ENCODE peak calls at places on chromosomes 5 and 9, in five cellular contexts. N is WTC11, Q is HepG2, Y is HCT116, R is A549. M is an unnamed sample.
A peak's percentile ranks its signal among the peaks of the same experiment; 100 is the strongest.

GRCh38 chr5:149831492-149831891 is 101.4 kb downstream of the PPARGC1B start:
- DNase-seq in N (no peak), Q (no peak), Y (no peak), R (peak; percentile 41), M (no peak)

GRCh38 chr5:181044093-181044599 is 4.1 kb downstream of the BTNL9 start:
- DNase-seq in N (no peak), Q (no peak), Y (no peak), R (no peak), M (no peak)

GRCh38 chr9:99039388-99040182 is 65.3 kb upstream of the TGFBR1 start:
- DNase-seq in N (no peak), Q (no peak), Y (no peak), R (no peak), M (no peak)

GRCh38 chr9:95065224-95065623 is 252.3 kb downstream of the FANCC start:
- DNase-seq in N (no peak), Q (no peak), Y (no peak), R (no peak), M (no peak)

GRCh38 chr5:54902817-54903473 is 82.4 kb downstream of the ESM1 start:
- DNase-seq in N (no peak), Q (no peak), Y (no peak), R (no peak), M (no peak)

GRCh38 chr9:99588299-99588698 is 233.4 kb upstream of the NR4A3 start:
- DNase-seq in N (no peak), Q (no peak), Y (no peak), R (no peak), M (no peak)

GRCh38 chr5:68540798-68541590 is 325.4 kb downstream of the PIK3R1 start:
- DNase-seq in N (peak; percentile 25), Q (no peak), Y (no peak), R (no peak), M (no peak)

GRCh38 chr5:121108725-121109124 is 644.6 kb downstream of the PRR16 start:
- DNase-seq in N (peak; percentile 77), Q (no peak), Y (no peak), R (no peak), M (no peak)

GRCh38 chr9:2228132-2228531 is 213.0 kb downstream of the SMARCA2 start:
- DNase-seq in N (peak; percentile 80), Q (no peak), Y (no peak), R (no peak), M (peak; percentile 44)

GRCh38 chr5:107979272-107979671 is 308.5 kb upstream of the EFNA5 start:
- DNase-seq in N (no peak), Q (no peak), Y (no peak), R (no peak), M (no peak)
- TF ChIP-seq MAX in N (no peak), Q (no peak), Y (no peak), R (no peak), M (no peak)

GRCh38 chr9:81361311-81361710 is 328.0 kb downstream of the TLE1 start:
- DNase-seq in N (no peak), Q (no peak), Y (no peak), R (no peak), M (no peak)

GRCh38 chr9:81369136-81369535 is 320.2 kb downstream of the TLE1 start:
- DNase-seq in N (no peak), Q (no peak), Y (no peak), R (no peak), M (no peak)

DNA sequence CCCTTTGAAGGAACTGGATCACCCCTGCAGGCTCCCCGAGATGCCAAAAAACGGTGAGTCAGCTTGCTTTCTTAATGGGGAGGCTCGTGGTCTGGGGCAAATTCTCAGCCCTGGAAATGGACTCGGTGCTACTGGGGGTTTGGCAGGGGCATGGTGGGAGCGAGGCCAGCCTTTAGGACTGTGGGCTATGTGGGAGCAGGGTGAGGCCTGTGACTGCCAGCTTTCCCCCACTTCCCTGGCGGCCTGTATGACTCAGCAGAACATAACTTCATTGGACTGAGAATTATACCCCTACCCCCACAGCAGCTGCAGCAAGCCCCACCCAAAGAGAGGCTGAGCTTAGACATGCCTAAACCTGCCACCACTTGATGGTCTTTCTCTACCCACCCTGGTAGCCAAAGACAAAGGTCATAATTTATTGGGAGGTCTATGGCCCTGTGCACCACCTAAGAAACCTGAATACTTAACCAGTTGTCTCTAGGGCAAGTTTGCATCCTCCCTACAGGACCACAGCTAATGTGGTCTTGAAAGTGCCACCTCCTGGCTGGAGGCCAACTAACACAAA is 325.3 kb downstream of the TLE1 start:
- DNase-seq in N (no peak), Q (no peak), Y (no peak), R (no peak), M (no peak)
- TF ChIP-seq MAX in N (no peak), Q (no peak), Y (no peak), R (no peak), M (no peak)

DNA sequence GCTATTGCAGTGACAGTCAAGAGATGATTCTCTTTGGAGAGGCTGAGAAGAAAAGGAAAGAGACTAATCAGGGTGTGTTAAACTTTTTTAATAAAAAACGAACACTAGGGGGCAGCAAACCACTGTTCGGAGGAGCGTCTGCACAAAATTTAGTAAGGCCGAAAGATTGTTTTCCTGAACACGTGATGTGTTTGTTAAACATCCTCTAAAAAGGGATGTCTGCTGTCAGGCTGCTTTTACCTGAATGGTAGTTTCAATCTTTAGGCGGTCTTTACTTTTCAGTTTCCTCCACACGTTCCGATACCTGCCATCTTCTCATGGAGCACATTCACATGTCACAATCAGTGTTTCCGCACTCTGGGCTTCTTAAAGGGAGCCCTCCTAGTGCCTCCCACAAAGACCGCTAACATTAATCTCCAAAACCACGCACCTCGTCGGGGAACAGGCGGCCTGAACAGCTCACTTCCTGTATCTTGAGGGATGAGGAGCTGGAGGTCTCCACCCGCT is 125.2 kb downstream of the GPBP1 start:
- DNase-seq in N (peak; percentile 12), Q (peak; percentile 46), Y (peak; percentile 79), R (peak; percentile 35), M (no peak)
- TF ChIP-seq MAX in N (no peak), Q (no peak), Y (peak; percentile 40), R (peak; percentile 35), M (no peak)

GRCh38 chr5:39427225-39427624 is 2.4 kb upstream of the DAB2 start:
- DNase-seq in N (no peak), Q (no peak), Y (no peak), R (no peak), M (no peak)
- TF ChIP-seq MAX in N (no peak), Q (no peak), Y (no peak), R (no peak), M (no peak)

DNA sequence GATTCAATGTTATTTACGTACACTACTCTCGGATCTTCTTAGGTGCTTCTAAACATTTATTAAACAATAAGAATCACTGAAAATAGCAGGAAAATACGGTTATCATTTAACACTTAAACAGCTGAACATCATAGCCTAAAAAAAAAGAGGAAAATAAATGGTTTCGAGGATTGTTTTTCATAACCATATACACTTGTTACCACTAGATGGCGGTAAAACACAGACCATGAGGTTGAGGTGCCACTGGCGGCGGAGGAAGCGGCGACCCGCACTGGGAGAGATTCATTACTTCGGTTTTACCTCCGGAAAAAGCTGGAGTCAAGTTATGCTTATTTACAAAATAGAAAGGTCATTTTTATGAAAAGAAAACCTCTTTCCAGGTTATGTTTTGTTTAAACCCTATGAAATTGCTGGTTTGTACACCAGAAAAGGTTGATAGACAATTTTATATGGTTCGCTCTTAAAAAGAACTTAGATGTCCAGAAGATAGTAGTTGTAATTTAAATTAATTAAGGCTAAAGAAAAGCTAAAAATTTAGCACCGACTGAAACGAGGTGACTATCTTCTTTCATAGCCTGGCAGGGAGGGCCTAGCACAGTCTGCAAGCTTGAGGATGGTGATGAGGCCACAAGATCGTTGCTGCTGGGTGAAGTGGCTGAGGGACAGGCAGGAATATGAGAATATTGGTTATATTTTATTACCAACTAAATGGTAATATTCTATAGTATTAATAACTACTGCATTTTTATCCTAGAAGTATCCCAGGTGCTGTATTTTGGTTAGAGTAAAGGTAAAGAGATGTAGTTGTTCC is 605.7 kb downstream of the RAB3C start:
- DNase-seq in N (peak; percentile 63), Q (peak; percentile 58), Y (peak; percentile 46), R (peak; percentile 37), M (peak; percentile 25)
- TF ChIP-seq MAX in N (no peak), Q (no peak), Y (no peak), R (no peak), M (no peak)

GRCh38 chr9:14251146-14252071 is 62.5 kb downstream of the NFIB start:
- DNase-seq in N (peak; percentile 27), Q (peak; percentile 50), Y (peak; percentile 7), R (peak; percentile 25), M (no peak)
- TF ChIP-seq MAX in N (no peak), Q (no peak), Y (no peak), R (no peak), M (no peak)

GRCh38 chr5:66713998-66714397 is 117.8 kb downstream of the MAST4 start:
- DNase-seq in N (no peak), Q (no peak), Y (peak; percentile 8), R (no peak), M (no peak)
- TF ChIP-seq MAX in N (no peak), Q (no peak), Y (no peak), R (no peak), M (no peak)

DNA sequence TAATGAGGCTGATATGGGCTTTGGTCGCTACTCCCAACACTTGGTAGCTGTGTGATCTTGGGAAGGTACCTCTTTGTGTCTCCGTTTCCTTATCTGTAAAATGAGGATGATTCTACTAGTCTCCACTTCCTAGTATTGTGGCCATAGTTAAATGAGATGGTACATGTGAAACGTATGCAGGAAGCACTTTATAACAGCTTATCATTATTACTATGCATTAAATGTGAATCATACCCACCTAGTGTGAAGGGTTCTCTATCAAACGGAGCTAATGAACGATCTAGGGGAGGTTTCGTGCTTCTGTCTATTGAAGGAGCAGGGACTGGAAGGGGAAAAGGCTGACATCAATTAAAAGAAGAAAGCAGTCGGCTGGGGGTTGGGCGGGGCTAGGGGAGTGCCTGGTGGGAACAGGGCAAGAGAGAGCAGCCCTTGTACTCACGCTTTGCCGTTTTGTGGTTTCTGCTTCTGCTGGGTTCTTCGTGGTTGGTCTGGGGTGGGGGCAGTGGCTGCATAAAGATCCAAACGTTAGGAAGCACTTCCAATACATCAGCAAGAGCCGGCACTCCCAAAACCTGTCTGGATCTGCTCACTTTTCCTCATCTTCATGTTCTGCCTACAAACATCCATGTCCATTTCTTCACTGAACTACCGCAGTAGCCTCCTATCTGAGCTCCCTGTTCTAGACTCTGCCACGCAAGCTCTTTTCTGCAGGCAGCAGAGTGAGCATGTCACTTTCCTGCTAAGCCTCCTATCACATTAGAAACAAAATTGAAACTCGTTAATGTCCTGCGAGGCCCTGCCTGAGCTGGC is 30.8 kb downstream of the LCP2 start:
- DNase-seq in N (no peak), Q (no peak), Y (no peak), R (no peak), M (no peak)
- TF ChIP-seq MAX in N (no peak), Q (no peak), Y (no peak), R (no peak), M (no peak)

DNA sequence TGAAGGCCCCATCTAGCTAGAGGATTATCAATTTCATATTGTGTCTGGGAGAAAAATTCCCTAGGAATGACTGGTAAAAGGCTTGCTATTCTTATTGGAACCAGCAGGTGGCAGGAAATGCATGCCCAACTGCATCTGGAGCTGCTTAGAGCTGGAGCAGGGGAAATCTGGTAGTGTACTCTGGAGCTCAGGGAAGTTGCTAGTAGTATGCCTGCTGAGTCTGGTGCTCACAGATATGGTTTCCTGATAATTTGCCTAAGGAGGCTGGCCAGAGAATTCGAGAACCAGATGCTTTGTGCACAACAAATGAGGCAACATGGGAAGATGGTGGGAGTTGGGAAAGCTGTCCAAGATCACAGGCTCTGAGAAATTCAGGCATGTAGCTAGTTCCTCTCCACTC is 53.7 kb downstream of the G3BP1 start:
- DNase-seq in N (peak; percentile 64), Q (peak; percentile 64), Y (peak; percentile 36), R (peak; percentile 54), M (peak; percentile 72)
- TF ChIP-seq MAX in N (no peak), Q (no peak), Y (no peak), R (no peak), M (no peak)